ENCODE peak calls at places on chromosome 5, in six cellular contexts. F is cardiac fibroblast; M is astrocyte of the spinal cord; Y is AG04449; O is gastrocnemius medialis; N is CD8-positive, alpha-beta T cell. S is an unnamed sample.

GRCh38 chr5:1438871-1439270 is 6.4 kb downstream of the SLC6A3 start:
- DNase-seq in F (no peak), M (no peak), Y (no peak), O (no peak), N (peak), S (no peak)

GRCh38 chr5:14142856-14143508 is at the start of gene TRIO:
- DNase-seq in F (peak), M (peak), Y (no peak), O (peak), N (peak), S (peak)

GRCh38 chr5:53490747-53491146 is 10.3 kb downstream of the FST start:
- DNase-seq in F (peak), M (peak), Y (peak), O (peak), N (no peak), S (peak)

GRCh38 chr5:96408276-96408777 is 24.7 kb downstream of the PCSK1 start:
- DNase-seq in F (peak), M (no peak), Y (no peak), O (no peak), N (no peak), S (peak)

GRCh38 chr5:14039063-14039462 is 94.6 kb upstream of the DNAH5 start:
- DNase-seq in F (peak), M (peak), Y (no peak), O (no peak), N (no peak), S (no peak)

GRCh38 chr5:168875839-168876238 is 296.7 kb upstream of the PANK3 start:
- DNase-seq in F (peak), M (no peak), Y (no peak), O (no peak), N (no peak), S (no peak)

GRCh38 chr5:81755320-81755719 is 4.4 kb upstream of the SSBP2 start:
- DNase-seq in F (peak), M (peak), Y (peak), O (peak), N (no peak), S (peak)

GRCh38 chr5:176744584-176744965 is 65.8 kb upstream of the UNC5A start:
- DNase-seq in F (no peak), M (no peak), Y (no peak), O (no peak), N (no peak), S (peak)

GRCh38 chr5:69505306-69505705 is 12.7 kb downstream of the OCLN start:
- DNase-seq in F (no peak), M (no peak), Y (no peak), O (no peak), N (no peak), S (no peak)

GRCh38 chr5:86572825-86573224 is 44.9 kb upstream of the COX7C start:
- DNase-seq in F (no peak), M (no peak), Y (no peak), O (no peak), N (no peak), S (no peak)
- TF ChIP-seq CTCF in F (no peak), M (no peak), Y (no peak), O (no peak), N (no peak), S (no peak)

GRCh38 chr5:111643499-111643898 is 113.5 kb downstream of the NREP start:
- DNase-seq in F (no peak), M (no peak), Y (no peak), O (no peak), N (no peak), S (no peak)
- H3K4me3 ChIP-seq in F (no peak), M (no peak), Y (no peak), O (no peak), N (no peak), S (no peak)

GRCh38 chr5:142000709-142001484 is 11.9 kb downstream of the GNPDA1 start:
- DNase-seq in F (peak), M (peak), Y (no peak), O (no peak), N (no peak), S (peak)
- TF ChIP-seq CTCF in F (peak), M (peak), Y (peak), O (peak), N (no peak), S (peak)

DNA sequence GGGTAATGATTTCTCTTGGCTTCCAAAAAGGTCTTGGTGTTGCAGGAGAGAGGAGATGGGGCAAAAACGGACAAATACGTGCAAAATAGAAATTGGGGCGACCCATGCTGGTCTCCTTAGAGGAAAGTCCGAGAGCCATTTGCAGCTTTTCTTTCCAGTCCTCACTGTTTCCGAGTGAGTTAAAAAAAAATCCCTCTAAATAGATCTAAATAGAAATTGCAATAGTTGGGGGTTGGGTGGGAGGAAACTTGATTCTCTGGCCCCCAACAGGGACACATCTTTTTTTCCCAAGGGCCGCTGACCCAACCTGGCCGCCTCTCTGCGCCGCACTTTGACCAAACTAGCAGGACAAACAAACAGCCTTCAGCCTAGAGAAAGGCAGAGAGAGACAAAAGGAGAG is 2.8 kb upstream of the NKX2-5 start:
- DNase-seq in F (no peak), M (no peak), Y (no peak), O (no peak), N (no peak), S (no peak)
- H3K4me3 ChIP-seq in F (no peak), M (no peak), Y (no peak), O (no peak), N (no peak), S (no peak)

GRCh38 chr5:86807046-86807712 is 189.4 kb downstream of the COX7C start:
- DNase-seq in F (no peak), M (no peak), Y (no peak), O (no peak), N (no peak), S (no peak)
- TF ChIP-seq CTCF in F (no peak), M (no peak), Y (no peak), O (no peak), N (no peak), S (no peak)

DNA sequence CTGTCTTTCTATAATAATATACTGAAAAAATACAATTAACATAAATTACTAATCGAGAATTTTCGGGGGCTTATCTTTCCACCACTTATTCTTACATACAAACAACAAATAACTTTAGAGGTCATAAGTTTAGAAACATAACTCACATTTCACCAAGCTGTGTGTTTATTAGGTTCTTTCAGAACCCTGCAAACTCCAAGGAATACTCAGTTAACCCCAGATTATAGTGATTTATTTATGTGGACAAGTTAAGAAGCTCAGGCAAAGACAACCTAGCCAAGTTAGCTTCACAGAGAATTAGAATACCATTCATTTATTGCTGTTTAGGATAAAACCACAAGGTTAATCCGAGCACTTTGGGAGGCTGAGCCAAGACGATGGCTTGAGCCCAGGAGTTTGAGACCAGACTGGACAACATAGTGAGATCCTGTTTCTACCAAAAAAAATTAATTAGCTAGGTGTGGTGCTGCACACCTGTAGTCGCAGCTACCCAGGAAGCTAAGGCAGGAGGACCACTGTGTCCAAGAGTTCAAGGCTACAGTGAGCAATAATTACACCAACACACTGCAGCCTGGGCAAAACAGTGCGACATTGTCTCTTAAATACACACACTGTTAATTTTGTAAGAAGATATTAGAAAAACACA is 30.0 kb downstream of the GOLPH3 start:
- DNase-seq in F (no peak), M (no peak), Y (no peak), O (no peak), N (no peak), S (no peak)
- H3K4me3 ChIP-seq in F (no peak), M (no peak), Y (no peak), O (no peak), N (no peak), S (no peak)

S was measured in choroid plexus epithelial cell.